ENCODE peak calls at places on chromosomes 11 and 22, in ten cellular contexts. One of them, this sample, is unnamed.

GRCh38 chr11:124712392-124712791 is 27.4 kb upstream of the NRGN start:
- DNase-seq in lower lobe of right lung: no peak
- DNase-seq in CD8-positive, alpha-beta T cell: no peak
- DNase-seq in left ventricle myocardium inferior: no peak
- DNase-seq in GM23338: no peak
- DNase-seq in cardiac muscle cell: no peak
- DNase-seq in HCT116: no peak
- DNase-seq in adrenal gland: no peak
- DNase-seq in IMR-90: no peak
- DNase-seq in right lobe of liver: no peak
- DNase-seq in this sample: no peak

GRCh38 chr11:44876923-44877322 is 73.8 kb downstream of the TP53I11 start:
- DNase-seq in lower lobe of right lung: no peak
- DNase-seq in CD8-positive, alpha-beta T cell: no peak
- DNase-seq in left ventricle myocardium inferior: no peak
- DNase-seq in GM23338: no peak
- DNase-seq in cardiac muscle cell: no peak
- DNase-seq in HCT116: no peak
- DNase-seq in adrenal gland: no peak
- DNase-seq in IMR-90: no peak
- DNase-seq in right lobe of liver: no peak
- DNase-seq in this sample: no peak

GRCh38 chr11:20097319-20098221 is 62.7 kb downstream of the DBX1 start:
- DNase-seq in lower lobe of right lung: no peak
- DNase-seq in CD8-positive, alpha-beta T cell: no peak
- DNase-seq in left ventricle myocardium inferior: no peak
- DNase-seq in GM23338: no peak
- DNase-seq in cardiac muscle cell: no peak
- DNase-seq in HCT116: no peak
- DNase-seq in adrenal gland: no peak
- DNase-seq in IMR-90: peak; percentile 93
- DNase-seq in right lobe of liver: no peak
- DNase-seq in this sample: no peak

GRCh38 chr11:16561150-16561549 is 177.3 kb upstream of the C11orf58 start:
- DNase-seq in lower lobe of right lung: no peak
- DNase-seq in CD8-positive, alpha-beta T cell: no peak
- DNase-seq in left ventricle myocardium inferior: no peak
- DNase-seq in GM23338: no peak
- DNase-seq in cardiac muscle cell: no peak
- DNase-seq in HCT116: no peak
- DNase-seq in adrenal gland: no peak
- DNase-seq in IMR-90: peak; percentile 63
- DNase-seq in right lobe of liver: no peak
- DNase-seq in this sample: no peak

GRCh38 chr11:88410636-88411035 is 73.1 kb upstream of the CTSC start:
- DNase-seq in lower lobe of right lung: no peak
- DNase-seq in CD8-positive, alpha-beta T cell: no peak
- DNase-seq in left ventricle myocardium inferior: no peak
- DNase-seq in GM23338: no peak
- DNase-seq in cardiac muscle cell: no peak
- DNase-seq in HCT116: no peak
- DNase-seq in adrenal gland: no peak
- DNase-seq in IMR-90: no peak
- DNase-seq in right lobe of liver: no peak
- DNase-seq in this sample: no peak

GRCh38 chr11:10429526-10429925 is 25.5 kb upstream of the AMPD3 start:
- DNase-seq in lower lobe of right lung: no peak
- DNase-seq in CD8-positive, alpha-beta T cell: no peak
- DNase-seq in left ventricle myocardium inferior: no peak
- DNase-seq in GM23338: no peak
- DNase-seq in cardiac muscle cell: no peak
- DNase-seq in HCT116: no peak
- DNase-seq in adrenal gland: no peak
- DNase-seq in IMR-90: no peak
- DNase-seq in right lobe of liver: no peak
- DNase-seq in this sample: no peak

GRCh38 chr22:31451709-31452571 is 37.7 kb downstream of the EIF4ENIF1 start:
- DNase-seq in lower lobe of right lung: no peak
- DNase-seq in CD8-positive, alpha-beta T cell: no peak
- DNase-seq in left ventricle myocardium inferior: no peak
- DNase-seq in GM23338: peak; percentile 67
- DNase-seq in cardiac muscle cell: peak; percentile 54
- DNase-seq in HCT116: peak; percentile 21
- DNase-seq in adrenal gland: no peak
- DNase-seq in IMR-90: peak; percentile 59
- DNase-seq in right lobe of liver: no peak
- DNase-seq in this sample: no peak

GRCh38 chr11:65414776-65415498 is 7.7 kb upstream of the NEAT1 start:
- DNase-seq in lower lobe of right lung: peak; percentile 36
- DNase-seq in CD8-positive, alpha-beta T cell: no peak
- DNase-seq in left ventricle myocardium inferior: peak; percentile 9
- DNase-seq in GM23338: no peak
- DNase-seq in cardiac muscle cell: no peak
- DNase-seq in HCT116: no peak
- DNase-seq in adrenal gland: peak; percentile 33
- DNase-seq in IMR-90: peak; percentile 39
- DNase-seq in right lobe of liver: peak; percentile 30
- DNase-seq in this sample: no peak

GRCh38 chr11:121143921-121144320 is 42.9 kb downstream of the TECTA start:
- DNase-seq in lower lobe of right lung: no peak
- DNase-seq in CD8-positive, alpha-beta T cell: no peak
- DNase-seq in left ventricle myocardium inferior: no peak
- DNase-seq in GM23338: no peak
- DNase-seq in cardiac muscle cell: no peak
- DNase-seq in HCT116: no peak
- DNase-seq in adrenal gland: no peak
- DNase-seq in IMR-90: no peak
- DNase-seq in right lobe of liver: no peak
- DNase-seq in this sample: no peak

GRCh38 chr11:69233761-69234136 is 60.2 kb upstream of the MYEOV start:
- DNase-seq in lower lobe of right lung: no peak
- DNase-seq in CD8-positive, alpha-beta T cell: no peak
- DNase-seq in left ventricle myocardium inferior: no peak
- DNase-seq in GM23338: no peak
- DNase-seq in cardiac muscle cell: no peak
- DNase-seq in HCT116: no peak
- DNase-seq in adrenal gland: no peak
- DNase-seq in IMR-90: no peak
- DNase-seq in right lobe of liver: peak; percentile 25
- DNase-seq in this sample: no peak

GRCh38 chr11:104934594-104934993 is 33.8 kb downstream of the CASP4 start:
- DNase-seq in lower lobe of right lung: no peak
- DNase-seq in CD8-positive, alpha-beta T cell: no peak
- DNase-seq in left ventricle myocardium inferior: no peak
- DNase-seq in GM23338: no peak
- DNase-seq in cardiac muscle cell: no peak
- DNase-seq in HCT116: no peak
- DNase-seq in adrenal gland: no peak
- DNase-seq in IMR-90: no peak
- DNase-seq in right lobe of liver: no peak
- DNase-seq in this sample: no peak

GRCh38 chr11:119347242-119347641 is 737 bp upstream of the MFRP start:
- DNase-seq in lower lobe of right lung: no peak
- DNase-seq in CD8-positive, alpha-beta T cell: no peak
- DNase-seq in left ventricle myocardium inferior: no peak
- DNase-seq in GM23338: no peak
- DNase-seq in cardiac muscle cell: no peak
- DNase-seq in HCT116: no peak
- DNase-seq in adrenal gland: no peak
- DNase-seq in IMR-90: no peak
- DNase-seq in right lobe of liver: no peak
- DNase-seq in this sample: no peak

DNA sequence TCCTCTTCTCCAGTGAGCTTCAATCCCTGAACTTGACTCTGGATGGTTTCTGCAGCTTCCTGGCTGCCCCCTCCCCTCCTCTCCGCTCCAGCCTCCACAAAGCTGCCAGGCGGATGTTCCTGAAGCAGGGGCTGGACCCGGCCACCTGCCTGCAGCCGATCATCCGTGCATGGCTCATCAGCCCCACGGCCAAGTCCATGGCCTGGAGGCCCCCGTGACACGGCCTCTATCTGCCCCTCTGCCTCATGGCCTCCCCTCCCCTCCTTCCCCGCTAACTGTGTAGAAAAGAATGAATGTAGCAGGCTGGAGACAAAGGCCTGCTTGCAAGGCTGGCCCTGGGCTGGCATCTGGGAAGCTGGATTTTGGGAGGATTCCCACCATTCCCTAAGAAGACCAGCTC is 6.8 kb upstream of the SUN2 start:
- DNase-seq in lower lobe of right lung: no peak
- DNase-seq in CD8-positive, alpha-beta T cell: no peak
- DNase-seq in left ventricle myocardium inferior: no peak
- DNase-seq in GM23338: no peak
- DNase-seq in cardiac muscle cell: no peak
- DNase-seq in HCT116: no peak
- DNase-seq in adrenal gland: no peak
- DNase-seq in IMR-90: no peak
- DNase-seq in right lobe of liver: no peak
- DNase-seq in this sample: no peak
- H3K4me1 ChIP-seq in lower lobe of right lung: no peaks in the 10 kb centered on the region
- H3K4me1 ChIP-seq in CD8-positive, alpha-beta T cell: peaks cover 27% of the 10 kb centered on the region
- H3K4me1 ChIP-seq in left ventricle myocardium inferior: no peaks in the 10 kb centered on the region
- H3K4me1 ChIP-seq in GM23338: no peaks in the 10 kb centered on the region
- H3K4me1 ChIP-seq in cardiac muscle cell: no peaks in the 10 kb centered on the region
- H3K4me1 ChIP-seq in HCT116: peaks cover 34% of the 10 kb centered on the region
- H3K4me1 ChIP-seq in adrenal gland: no peaks in the 10 kb centered on the region
- H3K4me1 ChIP-seq in IMR-90: peaks cover 3% of the 10 kb centered on the region
- H3K4me1 ChIP-seq in right lobe of liver: no peaks in the 10 kb centered on the region
- H3K4me1 ChIP-seq in this sample: no peaks in the 10 kb centered on the region

GRCh38 chr22:23681026-23681809 is 9.6 kb upstream of the RGL4 start:
- DNase-seq in lower lobe of right lung: no peak
- DNase-seq in CD8-positive, alpha-beta T cell: no peak
- DNase-seq in left ventricle myocardium inferior: no peak
- DNase-seq in GM23338: no peak
- DNase-seq in cardiac muscle cell: no peak
- DNase-seq in HCT116: no peak
- DNase-seq in adrenal gland: no peak
- DNase-seq in IMR-90: no peak
- DNase-seq in right lobe of liver: peak; percentile 40
- DNase-seq in this sample: no peak
- H3K4me3 ChIP-seq in lower lobe of right lung: no peak overlapping the region
- H3K4me3 ChIP-seq in CD8-positive, alpha-beta T cell: no peak overlapping the region
- H3K4me3 ChIP-seq in left ventricle myocardium inferior: no peak overlapping the region
- H3K4me3 ChIP-seq in GM23338: no peak overlapping the region
- H3K4me3 ChIP-seq in cardiac muscle cell: no peak overlapping the region
- H3K4me3 ChIP-seq in HCT116: no peak overlapping the region
- H3K4me3 ChIP-seq in adrenal gland: no peak overlapping the region
- H3K4me3 ChIP-seq in IMR-90: no peak overlapping the region
- H3K4me3 ChIP-seq in right lobe of liver: no peak overlapping the region
- H3K4me3 ChIP-seq in this sample: no peak overlapping the region

DNA sequence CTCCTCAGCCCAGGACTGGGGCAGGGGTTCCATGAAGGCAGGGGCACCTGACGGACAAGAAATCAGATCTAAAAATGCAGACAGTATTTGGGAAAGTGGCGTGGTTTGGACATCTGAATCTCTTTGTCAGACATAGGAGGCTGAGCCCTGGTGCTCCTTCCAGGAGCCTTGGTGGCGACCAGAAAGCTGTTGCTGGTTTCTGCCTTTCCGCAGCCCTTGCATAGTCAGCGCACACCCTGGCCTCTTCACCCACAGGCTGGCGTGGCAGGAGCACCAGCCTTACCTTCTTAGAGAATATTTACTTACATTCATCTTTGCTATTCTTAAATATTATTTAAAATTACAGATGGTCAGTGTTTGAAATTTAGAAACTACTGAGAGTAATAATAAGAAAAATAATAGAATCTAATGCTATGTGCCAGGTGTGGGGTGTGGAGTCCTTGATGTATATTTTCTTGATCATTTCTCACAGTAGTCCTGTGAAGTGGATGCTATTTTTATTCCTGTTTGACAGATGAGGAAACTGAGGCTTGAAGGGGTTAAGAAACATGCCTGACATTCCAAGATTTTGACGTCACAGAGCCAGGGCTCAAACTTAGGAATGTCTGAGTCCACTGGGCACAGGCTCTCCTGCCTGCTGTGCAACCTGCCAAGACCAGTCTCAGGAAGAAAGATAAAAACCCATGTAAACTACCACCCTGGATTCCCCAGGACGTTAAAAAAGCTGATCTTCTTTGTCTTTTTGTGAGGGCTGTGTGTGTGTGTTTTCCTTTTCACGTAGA is 51.6 kb downstream of the TBC1D22A start:
- DNase-seq in lower lobe of right lung: no peak
- DNase-seq in CD8-positive, alpha-beta T cell: no peak
- DNase-seq in left ventricle myocardium inferior: no peak
- DNase-seq in GM23338: no peak
- DNase-seq in cardiac muscle cell: no peak
- DNase-seq in HCT116: no peak
- DNase-seq in adrenal gland: no peak
- DNase-seq in IMR-90: peak; percentile 61
- DNase-seq in right lobe of liver: no peak
- DNase-seq in this sample: no peak
- H3K36me3 ChIP-seq in lower lobe of right lung: peaks cover 7% of the 10 kb centered on the region
- H3K36me3 ChIP-seq in CD8-positive, alpha-beta T cell: no peaks in the 10 kb centered on the region
- H3K36me3 ChIP-seq in left ventricle myocardium inferior: peaks cover 6% of the 10 kb centered on the region
- H3K36me3 ChIP-seq in GM23338: no peaks in the 10 kb centered on the region
- H3K36me3 ChIP-seq in cardiac muscle cell: no peaks in the 10 kb centered on the region
- H3K36me3 ChIP-seq in HCT116: no peaks in the 10 kb centered on the region
- H3K36me3 ChIP-seq in adrenal gland: no peaks in the 10 kb centered on the region
- H3K36me3 ChIP-seq in IMR-90: peaks cover 4% of the 10 kb centered on the region
- H3K36me3 ChIP-seq in right lobe of liver: no peaks in the 10 kb centered on the region
- H3K36me3 ChIP-seq in this sample: no peaks in the 10 kb centered on the region

GRCh38 chr22:27636716-27637503 is 164.6 kb downstream of the MN1 start:
- DNase-seq in lower lobe of right lung: no peak
- DNase-seq in CD8-positive, alpha-beta T cell: no peak
- DNase-seq in left ventricle myocardium inferior: peak; percentile 74
- DNase-seq in GM23338: no peak
- DNase-seq in cardiac muscle cell: peak; percentile 65
- DNase-seq in HCT116: no peak
- DNase-seq in adrenal gland: no peak
- DNase-seq in IMR-90: no peak
- DNase-seq in right lobe of liver: no peak
- DNase-seq in this sample: no peak

GRCh38 chr22:27635435-27635834 is 166.1 kb downstream of the MN1 start:
- DNase-seq in lower lobe of right lung: no peak
- DNase-seq in CD8-positive, alpha-beta T cell: no peak
- DNase-seq in left ventricle myocardium inferior: no peak
- DNase-seq in GM23338: no peak
- DNase-seq in cardiac muscle cell: no peak
- DNase-seq in HCT116: no peak
- DNase-seq in adrenal gland: no peak
- DNase-seq in IMR-90: no peak
- DNase-seq in right lobe of liver: no peak
- DNase-seq in this sample: no peak

GRCh38 chr22:27634043-27634442 is 167.5 kb downstream of the MN1 start:
- DNase-seq in lower lobe of right lung: no peak
- DNase-seq in CD8-positive, alpha-beta T cell: no peak
- DNase-seq in left ventricle myocardium inferior: no peak
- DNase-seq in GM23338: no peak
- DNase-seq in cardiac muscle cell: no peak
- DNase-seq in HCT116: no peak
- DNase-seq in adrenal gland: no peak
- DNase-seq in IMR-90: no peak
- DNase-seq in right lobe of liver: no peak
- DNase-seq in this sample: no peak

GRCh38 chr22:27637604-27638003 is 164.0 kb downstream of the MN1 start:
- DNase-seq in lower lobe of right lung: no peak
- DNase-seq in CD8-positive, alpha-beta T cell: no peak
- DNase-seq in left ventricle myocardium inferior: no peak
- DNase-seq in GM23338: no peak
- DNase-seq in cardiac muscle cell: no peak
- DNase-seq in HCT116: no peak
- DNase-seq in adrenal gland: no peak
- DNase-seq in IMR-90: peak; percentile 28
- DNase-seq in right lobe of liver: no peak
- DNase-seq in this sample: no peak

GRCh38 chr22:27635852-27636251 is 165.7 kb downstream of the MN1 start:
- DNase-seq in lower lobe of right lung: no peak
- DNase-seq in CD8-positive, alpha-beta T cell: no peak
- DNase-seq in left ventricle myocardium inferior: no peak
- DNase-seq in GM23338: no peak
- DNase-seq in cardiac muscle cell: no peak
- DNase-seq in HCT116: no peak
- DNase-seq in adrenal gland: no peak
- DNase-seq in IMR-90: no peak
- DNase-seq in right lobe of liver: no peak
- DNase-seq in this sample: no peak
- H3K4me1 ChIP-seq in lower lobe of right lung: no peaks in the 10 kb centered on the region
- H3K4me1 ChIP-seq in CD8-positive, alpha-beta T cell: no peaks in the 10 kb centered on the region
- H3K4me1 ChIP-seq in left ventricle myocardium inferior: peaks cover 58% of the 10 kb centered on the region
- H3K4me1 ChIP-seq in GM23338: peaks cover 25% of the 10 kb centered on the region
- H3K4me1 ChIP-seq in cardiac muscle cell: peaks cover 31% of the 10 kb centered on the region
- H3K4me1 ChIP-seq in HCT116: no peaks in the 10 kb centered on the region
- H3K4me1 ChIP-seq in adrenal gland: no peaks in the 10 kb centered on the region
- H3K4me1 ChIP-seq in IMR-90: no peaks in the 10 kb centered on the region
- H3K4me1 ChIP-seq in right lobe of liver: no peaks in the 10 kb centered on the region
- H3K4me1 ChIP-seq in this sample: peaks cover 11% of the 10 kb centered on the region

This sample was measured in iPS DF 6.9.